ENCODE peak calls at places on chromosomes 6 and 20, in seven cellular contexts. Q, B, D, X, H, O and N are unnamed samples. For H3K4me1, the result is how much of the 10 kb centered on the place peaks cover.

GRCh38 chr6:158625881-158626305 is 18.6 kb downstream of the DYNLT1 start:
- DNase-seq in Q (no peak), B (no peak), D (no peak), X (no peak), H (no peak), O (no peak), N (no peak)

GRCh38 chr6:13538084-13538483 is 36.3 kb upstream of the SIRT5 start:
- DNase-seq in Q (peak), B (no peak), D (peak), X (no peak), H (peak), O (no peak), N (no peak)

GRCh38 chr6:161882196-161882595 is 608.3 kb upstream of the AGPAT4 start:
- DNase-seq in Q (no peak), B (no peak), D (peak), X (no peak), H (no peak), O (no peak), N (no peak)

GRCh38 chr6:170277893-170278742 is 12.8 kb downstream of the DLL1 start:
- DNase-seq in Q (no peak), B (no peak), D (peak), X (no peak), H (no peak), O (no peak), N (no peak)

GRCh38 chr6:6595025-6595424 is 6.5 kb downstream of the LY86 start:
- DNase-seq in Q (no peak), B (no peak), D (no peak), X (no peak), H (no peak), O (no peak), N (no peak)

GRCh38 chr6:125486881-125487280 is 185.1 kb upstream of the HDDC2 start:
- DNase-seq in Q (no peak), B (no peak), D (no peak), X (no peak), H (no peak), O (no peak), N (no peak)

GRCh38 chr6:155013457-155013876 is 18.4 kb downstream of the TIAM2 start:
- DNase-seq in Q (peak), B (no peak), D (no peak), X (no peak), H (no peak), O (no peak), N (no peak)

GRCh38 chr6:169780571-169781091 is 29.2 kb downstream of the ERMARD start:
- DNase-seq in Q (peak), B (no peak), D (no peak), X (no peak), H (no peak), O (no peak), N (no peak)

GRCh38 chr6:131644921-131645320 is 7.8 kb downstream of the ENPP3 start:
- DNase-seq in Q (no peak), B (no peak), D (no peak), X (no peak), H (no peak), O (no peak), N (no peak)

GRCh38 chr6:131642565-131643261 is 5.6 kb downstream of the ENPP3 start:
- DNase-seq in Q (no peak), B (no peak), D (no peak), X (no peak), H (no peak), O (no peak), N (no peak)

GRCh38 chr6:131641554-131641953 is 4.5 kb downstream of the ENPP3 start:
- DNase-seq in Q (no peak), B (no peak), D (no peak), X (no peak), H (no peak), O (no peak), N (no peak)

GRCh38 chr6:131643855-131644460 is 6.9 kb downstream of the ENPP3 start:
- DNase-seq in Q (no peak), B (no peak), D (no peak), X (no peak), H (no peak), O (no peak), N (no peak)

GRCh38 chr6:131643262-131643631 is 6.1 kb downstream of the ENPP3 start:
- DNase-seq in Q (no peak), B (no peak), D (no peak), X (no peak), H (no peak), O (no peak), N (no peak)
- H3K18ac ChIP-seq in Q (no peak), B (no peak), D (no peak), X (no peak), H (no peak), O (no peak), N (no peak)

GRCh38 chr6:111113731-111114438 is 26.6 kb downstream of the SLC16A10 start:
- DNase-seq in Q (peak), B (peak), D (no peak), X (no peak), H (peak), O (no peak), N (no peak)
- H2BK120ac ChIP-seq in Q (no peak), B (no peak), D (no peak), X (no peak), H (no peak), O (no peak), N (no peak)

GRCh38 chr20:58875111-58875510 is 22.6 kb downstream of the GNAS start:
- DNase-seq in Q (no peak), B (no peak), D (no peak), X (no peak), H (no peak), O (no peak), N (no peak)
- H3K4me1 ChIP-seq in Q (under half), B (under half), D (under half), X (under half), H (under half), O (under half), N (under half)

DNA sequence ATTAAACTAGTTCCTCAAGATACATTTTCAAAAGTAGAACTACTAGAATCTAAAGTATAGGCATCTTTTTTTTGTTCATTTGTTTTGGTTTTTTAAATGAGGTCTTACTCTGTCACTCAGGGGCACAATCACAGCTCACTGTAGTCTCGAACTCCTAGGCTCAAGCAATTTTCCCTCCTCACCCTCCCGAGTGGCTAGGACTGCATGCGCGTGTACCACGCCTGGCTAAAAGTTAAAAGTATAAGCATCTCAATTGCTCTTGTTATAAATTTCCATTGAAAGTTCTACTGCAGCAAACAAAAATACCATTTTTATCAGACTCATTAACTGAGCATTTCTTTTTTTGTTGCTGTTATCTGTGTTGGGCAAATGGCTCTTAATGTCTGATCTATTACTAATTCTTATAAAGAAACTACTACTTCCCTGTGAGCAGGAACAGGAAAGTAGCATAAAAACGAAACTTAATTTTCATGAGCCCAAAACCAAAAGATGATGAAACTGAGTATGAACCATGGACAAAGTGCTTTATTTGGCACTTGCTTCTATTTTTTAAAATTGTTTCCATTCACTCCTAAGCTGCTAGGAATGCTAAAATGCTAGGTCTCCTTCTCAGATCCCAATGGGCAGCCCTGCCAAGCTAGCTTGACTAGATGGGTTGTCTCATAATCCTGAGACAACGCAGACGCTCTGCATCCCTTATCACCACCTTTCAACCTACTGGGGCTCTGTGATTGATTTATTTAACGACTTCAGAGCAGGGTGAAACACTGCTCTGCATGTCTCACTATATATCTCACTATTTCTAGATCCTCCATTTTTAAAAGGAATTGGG is 36.9 kb downstream of the TRPC4AP start:
- DNase-seq in Q (peak), B (no peak), D (no peak), X (no peak), H (peak), O (no peak), N (no peak)
- H3K18ac ChIP-seq in Q (no peak), B (no peak), D (no peak), X (no peak), H (no peak), O (no peak), N (no peak)

DNA sequence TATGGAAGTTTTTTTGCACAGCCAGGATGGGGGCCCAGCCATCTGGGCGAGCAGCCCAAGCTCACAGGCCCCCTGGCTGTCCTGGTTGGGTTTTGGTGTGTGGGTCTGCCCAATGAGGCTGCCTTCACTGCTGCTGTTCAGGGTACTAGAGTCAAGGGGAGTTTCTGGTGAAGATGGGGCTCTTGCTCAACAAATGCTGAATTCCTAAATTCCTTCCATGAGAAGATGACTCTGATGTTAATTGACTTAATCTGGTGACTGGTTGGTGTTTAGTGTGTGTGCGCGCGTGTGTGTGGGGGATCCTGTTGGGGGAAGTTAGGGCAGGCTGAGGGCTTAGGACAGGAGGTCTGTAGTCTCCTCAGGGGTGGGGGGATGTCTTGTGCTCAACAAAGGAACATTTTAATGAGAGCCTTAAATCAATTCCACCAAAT is 1.9 kb downstream of the PTK7 start:
- DNase-seq in Q (peak), B (peak), D (peak), X (no peak), H (peak), O (no peak), N (no peak)
- H2BK120ac ChIP-seq in Q (peak), B (no peak), D (no peak), X (no peak), H (no peak), O (peak), N (no peak)

DNA sequence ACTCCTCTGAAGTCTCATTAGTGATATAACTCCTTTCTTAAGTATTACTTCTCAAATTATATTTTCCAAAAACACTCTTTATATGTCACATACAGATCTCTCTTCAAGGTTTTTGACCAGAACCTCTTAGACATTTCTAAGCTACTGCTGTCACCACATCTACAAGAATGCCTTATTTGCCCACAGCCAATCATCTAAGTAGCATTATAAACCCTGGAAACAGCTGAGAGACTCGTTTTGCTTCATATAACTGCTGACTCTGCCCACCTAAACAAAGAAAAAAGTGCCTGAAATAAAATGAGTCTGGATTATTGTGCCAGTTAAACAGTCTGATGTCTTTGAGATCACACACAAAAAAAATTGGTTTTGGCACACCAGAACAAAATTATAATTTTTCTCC is 165.9 kb downstream of the COL9A1 start:
- DNase-seq in Q (no peak), B (no peak), D (no peak), X (no peak), H (no peak), O (no peak), N (no peak)
- H3K4me1 ChIP-seq in Q (under half), B (under half), D (under half), X (under half), H (under half), O (under half), N (under half)

DNA sequence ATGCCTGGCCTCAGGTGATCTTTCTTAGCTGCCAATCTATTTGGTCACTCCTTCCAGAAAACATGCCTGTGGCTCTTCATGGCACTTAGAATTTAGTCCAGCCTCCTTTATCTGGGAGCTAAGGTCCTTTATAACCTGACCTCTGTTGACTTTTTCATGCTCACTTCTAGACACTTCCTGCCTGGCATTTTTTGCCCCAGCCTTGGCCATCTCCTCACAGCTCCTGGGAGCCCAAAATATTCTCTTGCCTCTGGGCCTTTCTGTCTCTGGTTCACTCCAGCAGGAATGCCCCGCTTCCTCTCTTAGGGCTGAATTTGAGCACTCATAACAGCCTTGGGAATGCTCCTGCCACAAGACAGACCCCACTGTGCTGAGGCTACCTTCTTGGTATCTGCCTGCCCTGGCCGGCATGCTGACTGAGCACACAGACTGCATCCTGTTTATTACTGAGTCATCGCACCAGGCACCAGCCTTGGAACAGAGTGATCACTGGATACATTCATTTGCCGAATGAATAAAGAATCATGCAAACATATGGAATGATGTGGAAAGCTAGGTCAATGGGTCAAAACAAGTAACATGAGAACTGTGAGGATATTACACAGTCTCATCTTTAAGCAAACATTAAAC is 5.8 kb upstream of the EEF1E1 start:
- DNase-seq in Q (peak), B (no peak), D (peak), X (no peak), H (peak), O (no peak), N (no peak)
- H3K18ac ChIP-seq in Q (peak), B (no peak), D (no peak), X (no peak), H (peak), O (no peak), N (no peak)

DNA sequence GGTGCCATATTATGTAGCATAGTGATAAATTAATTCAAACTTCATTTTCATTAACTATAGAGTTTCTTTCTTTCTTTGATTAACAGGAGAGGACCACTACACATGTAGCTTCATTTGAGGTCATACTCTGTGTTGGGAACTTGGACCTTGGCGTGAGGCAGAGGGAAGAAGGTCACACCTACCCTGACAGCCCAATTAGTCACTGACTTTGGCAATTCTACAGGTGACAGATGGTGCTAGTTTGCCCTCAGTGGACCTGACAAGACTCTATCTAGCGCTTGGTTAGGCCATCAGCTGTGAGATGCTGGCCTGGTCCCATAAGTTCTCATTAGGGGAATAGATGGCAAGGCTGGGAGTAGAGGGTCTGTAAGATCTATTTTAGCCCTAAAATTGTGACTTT is 14.2 kb downstream of the SLX4IP start:
- DNase-seq in Q (no peak), B (no peak), D (no peak), X (no peak), H (no peak), O (no peak), N (no peak)
- H2BK120ac ChIP-seq in Q (no peak), B (no peak), D (no peak), X (no peak), H (no peak), O (no peak), N (no peak)

GRCh38 chr20:19868383-19868782 is 110.3 kb downstream of the RIN2 start:
- DNase-seq in Q (no peak), B (no peak), D (no peak), X (no peak), H (no peak), O (no peak), N (no peak)
- H3K4me1 ChIP-seq in Q (under half), B (under half), D (under half), X (under half), H (under half), O (under half), N (under half)